ENCODE peak calls at places on chromosomes 4 and X, in nine cellular contexts. One of them, this sample, is unnamed.

GRCh38 chr4:129218355-129218754 is 122.4 kb downstream of the C4orf33 start:
- DNase-seq in GM12865: peak; percentile 2
- DNase-seq in mesendoderm: peak; percentile 22
- DNase-seq in fibroblast of mammary gland: peak; percentile 31
- DNase-seq in endodermal cell: no peak
- DNase-seq in stomach: no peak
- DNase-seq in cardiac muscle cell: peak; percentile 21
- DNase-seq in cardiac fibroblast: peak; percentile 23
- DNase-seq in fibroblast of lung: peak; percentile 18
- DNase-seq in this sample: no peak

GRCh38 chr4:18366762-18367358 is 345.3 kb upstream of the LCORL start:
- DNase-seq in GM12865: peak; percentile 72
- DNase-seq in mesendoderm: peak; percentile 47
- DNase-seq in fibroblast of mammary gland: peak; percentile 42
- DNase-seq in endodermal cell: peak; percentile 49
- DNase-seq in stomach: no peak
- DNase-seq in cardiac muscle cell: peak; percentile 45
- DNase-seq in cardiac fibroblast: peak; percentile 59
- DNase-seq in fibroblast of lung: peak; percentile 59
- DNase-seq in this sample: peak; percentile 37

GRCh38 chr4:140834866-140835495 is 78.8 kb upstream of the TBC1D9 start:
- DNase-seq in GM12865: no peak
- DNase-seq in mesendoderm: no peak
- DNase-seq in fibroblast of mammary gland: no peak
- DNase-seq in endodermal cell: no peak
- DNase-seq in stomach: no peak
- DNase-seq in cardiac muscle cell: no peak
- DNase-seq in cardiac fibroblast: no peak
- DNase-seq in fibroblast of lung: no peak
- DNase-seq in this sample: no peak

GRCh38 chrX:42273387-42273786 is 350.0 kb upstream of the CASK start:
- DNase-seq in GM12865: no peak
- DNase-seq in mesendoderm: no peak
- DNase-seq in fibroblast of mammary gland: no peak
- DNase-seq in endodermal cell: no peak
- DNase-seq in stomach: no peak
- DNase-seq in cardiac muscle cell: no peak
- DNase-seq in cardiac fibroblast: no peak
- DNase-seq in fibroblast of lung: no peak
- DNase-seq in this sample: no peak

GRCh38 chrX:123736333-123736921 is 3.6 kb upstream of the THOC2 start:
- DNase-seq in GM12865: no peak
- DNase-seq in mesendoderm: peak; percentile 36
- DNase-seq in fibroblast of mammary gland: peak; percentile 78
- DNase-seq in endodermal cell: no peak
- DNase-seq in stomach: no peak
- DNase-seq in cardiac muscle cell: no peak
- DNase-seq in cardiac fibroblast: no peak
- DNase-seq in fibroblast of lung: peak; percentile 26
- DNase-seq in this sample: peak; percentile 75

GRCh38 chrX:46039526-46039925 is 505.7 kb downstream of the ZNF674 start:
- DNase-seq in GM12865: no peak
- DNase-seq in mesendoderm: peak; percentile 8
- DNase-seq in fibroblast of mammary gland: no peak
- DNase-seq in endodermal cell: no peak
- DNase-seq in stomach: no peak
- DNase-seq in cardiac muscle cell: no peak
- DNase-seq in cardiac fibroblast: no peak
- DNase-seq in fibroblast of lung: no peak
- DNase-seq in this sample: no peak

GRCh38 chr4:147865926-147866325 is 134.0 kb downstream of the ARHGAP10 start:
- DNase-seq in GM12865: no peak
- DNase-seq in mesendoderm: peak; percentile 18
- DNase-seq in fibroblast of mammary gland: peak; percentile 63
- DNase-seq in endodermal cell: no peak
- DNase-seq in stomach: no peak
- DNase-seq in cardiac muscle cell: no peak
- DNase-seq in cardiac fibroblast: no peak
- DNase-seq in fibroblast of lung: peak; percentile 34
- DNase-seq in this sample: peak; percentile 50

GRCh38 chr4:177008071-177008835 is 215.5 kb upstream of the VEGFC start:
- DNase-seq in GM12865: no peak
- DNase-seq in mesendoderm: no peak
- DNase-seq in fibroblast of mammary gland: peak; percentile 91
- DNase-seq in endodermal cell: no peak
- DNase-seq in stomach: no peak
- DNase-seq in cardiac muscle cell: no peak
- DNase-seq in cardiac fibroblast: peak; percentile 88
- DNase-seq in fibroblast of lung: peak; percentile 25
- DNase-seq in this sample: peak; percentile 10

GRCh38 chr4:52483186-52483585 is 175.9 kb downstream of the USP46 start:
- DNase-seq in GM12865: no peak
- DNase-seq in mesendoderm: no peak
- DNase-seq in fibroblast of mammary gland: no peak
- DNase-seq in endodermal cell: no peak
- DNase-seq in stomach: no peak
- DNase-seq in cardiac muscle cell: no peak
- DNase-seq in cardiac fibroblast: no peak
- DNase-seq in fibroblast of lung: no peak
- DNase-seq in this sample: no peak

GRCh38 chr4:111934294-111934693 is 211.0 kb upstream of the FAM241A start:
- DNase-seq in GM12865: no peak
- DNase-seq in mesendoderm: no peak
- DNase-seq in fibroblast of mammary gland: no peak
- DNase-seq in endodermal cell: no peak
- DNase-seq in stomach: no peak
- DNase-seq in cardiac muscle cell: no peak
- DNase-seq in cardiac fibroblast: no peak
- DNase-seq in fibroblast of lung: no peak
- DNase-seq in this sample: no peak

GRCh38 chr4:1258457-1258856 is 9.5 kb upstream of the CTBP1 start:
- DNase-seq in GM12865: no peak
- DNase-seq in mesendoderm: no peak
- DNase-seq in fibroblast of mammary gland: no peak
- DNase-seq in endodermal cell: no peak
- DNase-seq in stomach: no peak
- DNase-seq in cardiac muscle cell: no peak
- DNase-seq in cardiac fibroblast: no peak
- DNase-seq in fibroblast of lung: no peak
- DNase-seq in this sample: no peak
- H3K4me3 ChIP-seq in GM12865: no peak overlapping the region
- H3K4me3 ChIP-seq in mesendoderm: no peak overlapping the region
- H3K4me3 ChIP-seq in fibroblast of mammary gland: no peak overlapping the region
- H3K4me3 ChIP-seq in endodermal cell: no peak overlapping the region
- H3K4me3 ChIP-seq in stomach: no peak overlapping the region
- H3K4me3 ChIP-seq in cardiac muscle cell: no peak overlapping the region
- H3K4me3 ChIP-seq in cardiac fibroblast: no peak overlapping the region
- H3K4me3 ChIP-seq in fibroblast of lung: no peak overlapping the region
- H3K4me3 ChIP-seq in this sample: no peak overlapping the region

GRCh38 chrX:53190363-53190960 is 34.5 kb downstream of the KDM5C start:
- DNase-seq in GM12865: no peak
- DNase-seq in mesendoderm: peak; percentile 53
- DNase-seq in fibroblast of mammary gland: peak; percentile 11
- DNase-seq in endodermal cell: peak; percentile 86
- DNase-seq in stomach: no peak
- DNase-seq in cardiac muscle cell: peak; percentile 32
- DNase-seq in cardiac fibroblast: peak; percentile 2
- DNase-seq in fibroblast of lung: no peak
- DNase-seq in this sample: no peak
- H3K4me3 ChIP-seq in GM12865: no peak overlapping the region
- H3K4me3 ChIP-seq in mesendoderm: no peak overlapping the region
- H3K4me3 ChIP-seq in fibroblast of mammary gland: no peak overlapping the region
- H3K4me3 ChIP-seq in endodermal cell: no peak overlapping the region
- H3K4me3 ChIP-seq in stomach: no peak overlapping the region
- H3K4me3 ChIP-seq in cardiac muscle cell: no peak overlapping the region
- H3K4me3 ChIP-seq in cardiac fibroblast: no peak overlapping the region
- H3K4me3 ChIP-seq in fibroblast of lung: no peak overlapping the region
- H3K4me3 ChIP-seq in this sample: no peak overlapping the region

DNA sequence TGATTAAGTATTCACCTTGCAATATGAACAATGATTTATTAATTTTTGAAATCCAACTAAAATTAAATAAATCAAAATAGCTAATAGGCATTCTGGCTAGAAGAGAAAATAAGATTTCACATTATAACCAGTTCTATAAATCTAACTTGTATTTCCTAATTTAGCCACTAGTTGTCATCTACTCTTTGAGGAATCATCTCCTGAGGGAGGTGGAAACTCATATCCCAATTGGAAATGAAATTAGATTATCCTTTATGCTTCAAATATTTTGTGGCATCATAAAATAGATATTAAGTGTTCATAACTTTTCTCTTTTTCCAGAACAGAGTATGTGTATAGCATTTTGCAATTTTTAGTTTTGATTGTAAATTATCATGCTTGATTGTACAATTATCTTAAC is 558.5 kb upstream of the DIAPH2 start:
- DNase-seq in GM12865: no peak
- DNase-seq in mesendoderm: no peak
- DNase-seq in fibroblast of mammary gland: no peak
- DNase-seq in endodermal cell: no peak
- DNase-seq in stomach: no peak
- DNase-seq in cardiac muscle cell: no peak
- DNase-seq in cardiac fibroblast: no peak
- DNase-seq in fibroblast of lung: no peak
- DNase-seq in this sample: no peak
- H3K4me3 ChIP-seq in GM12865: no peak overlapping the region
- H3K4me3 ChIP-seq in mesendoderm: no peak overlapping the region
- H3K4me3 ChIP-seq in fibroblast of mammary gland: no peak overlapping the region
- H3K4me3 ChIP-seq in endodermal cell: no peak overlapping the region
- H3K4me3 ChIP-seq in stomach: no peak overlapping the region
- H3K4me3 ChIP-seq in cardiac muscle cell: no peak overlapping the region
- H3K4me3 ChIP-seq in cardiac fibroblast: no peak overlapping the region
- H3K4me3 ChIP-seq in fibroblast of lung: no peak overlapping the region
- H3K4me3 ChIP-seq in this sample: no peak overlapping the region

DNA sequence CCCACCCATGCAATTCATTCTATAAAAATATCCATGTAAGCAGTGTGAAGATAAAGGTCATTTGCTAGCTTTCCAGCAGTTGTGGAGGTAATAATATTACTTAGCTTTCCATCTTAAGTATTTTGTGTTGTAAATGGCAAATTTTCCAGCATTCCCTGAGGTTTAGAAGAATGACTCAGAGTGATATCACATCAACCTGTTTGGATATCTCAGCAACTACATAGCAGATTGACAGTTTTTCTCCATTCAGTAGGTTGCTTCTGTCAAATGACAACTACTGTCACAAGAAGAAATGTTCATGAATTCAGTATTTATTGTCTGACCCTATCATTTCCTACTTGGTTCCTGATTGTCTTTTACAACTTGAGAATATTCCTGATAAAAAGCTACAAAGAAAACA is 434.9 kb upstream of the GALNTL6 start:
- DNase-seq in GM12865: no peak
- DNase-seq in mesendoderm: peak; percentile 7
- DNase-seq in fibroblast of mammary gland: no peak
- DNase-seq in endodermal cell: no peak
- DNase-seq in stomach: no peak
- DNase-seq in cardiac muscle cell: no peak
- DNase-seq in cardiac fibroblast: no peak
- DNase-seq in fibroblast of lung: no peak
- DNase-seq in this sample: no peak
- H3K4me3 ChIP-seq in GM12865: peak overlapping the region; percentile 22
- H3K4me3 ChIP-seq in mesendoderm: no peak overlapping the region
- H3K4me3 ChIP-seq in fibroblast of mammary gland: no peak overlapping the region
- H3K4me3 ChIP-seq in endodermal cell: no peak overlapping the region
- H3K4me3 ChIP-seq in stomach: no peak overlapping the region
- H3K4me3 ChIP-seq in cardiac muscle cell: no peak overlapping the region
- H3K4me3 ChIP-seq in cardiac fibroblast: no peak overlapping the region
- H3K4me3 ChIP-seq in fibroblast of lung: no peak overlapping the region
- H3K4me3 ChIP-seq in this sample: no peak overlapping the region

DNA sequence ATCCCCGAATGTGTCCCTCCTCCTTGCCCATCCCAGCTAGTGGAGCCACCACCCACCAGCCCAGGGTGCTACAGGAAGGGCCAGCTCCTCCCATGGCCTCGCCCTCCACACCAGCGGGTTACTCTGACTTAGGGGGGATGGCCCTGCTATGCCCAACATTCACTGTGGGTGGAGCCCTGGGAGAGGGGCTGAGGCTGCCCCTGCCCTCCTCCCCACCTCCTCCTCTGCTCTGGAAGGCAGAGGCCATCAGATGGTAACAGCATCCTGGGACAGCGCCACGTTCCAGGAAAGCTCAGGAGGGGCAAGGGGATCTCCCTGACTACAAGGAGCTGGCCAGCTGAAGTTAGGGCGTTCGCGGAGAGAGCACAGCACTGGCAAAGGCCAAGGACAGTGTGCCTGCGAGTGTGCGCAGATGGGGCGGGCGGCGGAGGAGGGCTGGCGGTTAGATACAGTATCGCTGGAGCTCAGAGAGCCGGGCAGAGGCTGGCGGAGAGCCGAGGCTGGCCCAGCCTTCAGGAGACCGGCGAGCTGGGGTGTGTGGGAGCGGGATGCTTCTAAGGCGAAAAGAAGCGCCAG is 1.5 kb downstream of the JAKMIP1 start:
- DNase-seq in GM12865: peak; percentile 68
- DNase-seq in mesendoderm: peak; percentile 96
- DNase-seq in fibroblast of mammary gland: no peak
- DNase-seq in endodermal cell: peak; percentile 94
- DNase-seq in stomach: no peak
- DNase-seq in cardiac muscle cell: peak; percentile 43
- DNase-seq in cardiac fibroblast: peak; percentile 18
- DNase-seq in fibroblast of lung: peak; percentile 5
- DNase-seq in this sample: peak; percentile 2
- H3K4me3 ChIP-seq in GM12865: peak overlapping the region; percentile 70
- H3K4me3 ChIP-seq in mesendoderm: peak overlapping the region; percentile 86
- H3K4me3 ChIP-seq in fibroblast of mammary gland: no peak overlapping the region
- H3K4me3 ChIP-seq in endodermal cell: peak overlapping the region; percentile 80
- H3K4me3 ChIP-seq in stomach: peak overlapping the region; percentile 50
- H3K4me3 ChIP-seq in cardiac muscle cell: peak overlapping the region; percentile 95
- H3K4me3 ChIP-seq in cardiac fibroblast: no peak overlapping the region
- H3K4me3 ChIP-seq in fibroblast of lung: no peak overlapping the region
- H3K4me3 ChIP-seq in this sample: no peak overlapping the region

DNA sequence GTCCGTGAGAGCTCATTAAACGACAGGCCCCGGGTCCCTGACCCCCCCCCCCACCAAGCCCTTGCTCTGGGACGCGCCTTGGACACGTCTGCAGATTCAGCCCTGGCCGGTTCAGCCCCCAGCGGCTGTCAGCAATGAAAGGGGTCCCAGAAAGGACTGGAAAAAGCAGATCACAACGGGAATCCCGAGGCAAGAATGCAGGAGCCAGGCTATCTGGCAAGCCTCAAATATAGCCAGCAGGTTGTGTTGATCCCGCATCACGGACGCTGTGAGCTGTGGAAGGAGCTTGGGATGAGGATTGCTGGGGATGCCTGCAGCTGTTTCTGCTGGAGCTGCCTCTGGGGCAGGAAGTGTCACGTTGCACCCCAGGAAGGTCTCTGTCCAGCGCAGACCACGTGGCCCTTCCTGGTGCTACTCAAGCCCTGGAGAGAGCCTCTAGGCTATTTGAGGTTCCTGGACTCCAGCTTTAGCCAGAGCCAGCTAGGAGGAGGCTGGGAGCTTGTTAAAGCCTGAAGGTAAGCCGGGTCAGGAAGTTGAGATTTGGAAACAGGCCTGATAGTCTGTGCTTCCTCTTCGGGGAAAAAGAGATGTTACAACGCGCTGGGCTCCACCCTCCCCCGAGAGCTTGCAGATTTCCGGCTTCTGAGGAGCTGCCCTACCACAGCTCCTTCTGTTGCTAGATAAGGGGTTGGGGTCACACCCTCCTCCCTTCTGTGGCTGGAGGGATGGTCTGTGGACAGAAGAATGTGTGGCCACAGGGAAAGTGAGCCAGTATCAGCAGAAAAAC is 19.3 kb upstream of the CSF2RA start:
- DNase-seq in GM12865: peak; percentile 54
- DNase-seq in mesendoderm: peak; percentile 97
- DNase-seq in fibroblast of mammary gland: no peak
- DNase-seq in endodermal cell: peak; percentile 88
- DNase-seq in stomach: peak; percentile 39
- DNase-seq in cardiac muscle cell: peak; percentile 82
- DNase-seq in cardiac fibroblast: peak; percentile 5
- DNase-seq in fibroblast of lung: no peak
- DNase-seq in this sample: peak; percentile 16
- H3K4me3 ChIP-seq in GM12865: no peak overlapping the region
- H3K4me3 ChIP-seq in mesendoderm: no peak overlapping the region
- H3K4me3 ChIP-seq in fibroblast of mammary gland: no peak overlapping the region
- H3K4me3 ChIP-seq in endodermal cell: peak overlapping the region; percentile 77
- H3K4me3 ChIP-seq in stomach: peak overlapping the region; percentile 15
- H3K4me3 ChIP-seq in cardiac muscle cell: peak overlapping the region; percentile 23
- H3K4me3 ChIP-seq in cardiac fibroblast: no peak overlapping the region
- H3K4me3 ChIP-seq in fibroblast of lung: no peak overlapping the region
- H3K4me3 ChIP-seq in this sample: no peak overlapping the region